ENCODE peak calls at places on chromosomes 2 and 18, in seven cellular contexts. One of them, this sample, is unnamed.

GRCh38 chr2:24892928-24893327 is 27.1 kb downstream of the ADCY3 start:
- DNase-seq in A549: no peak
- DNase-seq in aorta: no peak
- DNase-seq in tibial nerve: no peak
- DNase-seq in GM23338: no peak
- DNase-seq in AG04449: no peak
- DNase-seq in K562: no peak
- DNase-seq in this sample: no peak

GRCh38 chr2:219918929-219919328 is 291.5 kb downstream of the SLC4A3 start:
- DNase-seq in GM23338: no peak
- DNase-seq in tibial nerve: no peak
- DNase-seq in A549: no peak
- DNase-seq in AG04449: no peak
- DNase-seq in K562: no peak
- DNase-seq in aorta: no peak
- DNase-seq in this sample: no peak

GRCh38 chr2:49901202-49901865 is 747.0 kb upstream of the FSHR start:
- DNase-seq in AG04449: no peak
- DNase-seq in tibial nerve: no peak
- DNase-seq in GM23338: no peak
- DNase-seq in K562: no peak
- DNase-seq in aorta: no peak
- DNase-seq in A549: no peak
- DNase-seq in this sample: no peak

GRCh38 chr2:14288016-14288415 is 344.5 kb upstream of the LRATD1 start:
- DNase-seq in A549: no peak
- DNase-seq in tibial nerve: no peak
- DNase-seq in K562: no peak
- DNase-seq in AG04449: no peak
- DNase-seq in GM23338: no peak
- DNase-seq in aorta: no peak
- DNase-seq in this sample: no peak

GRCh38 chr18:74476154-74476553 is 19.0 kb upstream of the DIPK1C start:
- DNase-seq in aorta: no peak
- DNase-seq in A549: peak
- DNase-seq in AG04449: no peak
- DNase-seq in K562: peak
- DNase-seq in tibial nerve: peak
- DNase-seq in GM23338: peak
- DNase-seq in this sample: no peak

GRCh38 chr2:174259981-174260380 is 11.6 kb upstream of the OLA1 start:
- DNase-seq in K562: no peak
- DNase-seq in A549: no peak
- DNase-seq in AG04449: no peak
- DNase-seq in GM23338: no peak
- DNase-seq in tibial nerve: peak
- DNase-seq in aorta: no peak
- DNase-seq in this sample: no peak

GRCh38 chr2:37005118-37005868 is 39.0 kb upstream of the STRN start:
- DNase-seq in K562: no peak
- DNase-seq in A549: no peak
- DNase-seq in tibial nerve: no peak
- DNase-seq in aorta: no peak
- DNase-seq in GM23338: peak
- DNase-seq in AG04449: no peak
- DNase-seq in this sample: peak

GRCh38 chr2:128303095-128303791 is 15.4 kb downstream of the HS6ST1 start:
- DNase-seq in AG04449: no peak
- DNase-seq in A549: no peak
- DNase-seq in GM23338: no peak
- DNase-seq in K562: no peak
- DNase-seq in aorta: no peak
- DNase-seq in tibial nerve: no peak
- DNase-seq in this sample: no peak

GRCh38 chr2:158602027-158602426 is 145.3 kb downstream of the PKP4 start:
- DNase-seq in aorta: no peak
- DNase-seq in AG04449: no peak
- DNase-seq in GM23338: no peak
- DNase-seq in A549: no peak
- DNase-seq in K562: peak
- DNase-seq in tibial nerve: no peak
- DNase-seq in this sample: no peak

GRCh38 chr18:3245853-3246635 is 1.6 kb upstream of the MYL12A start:
- DNase-seq in GM23338: peak
- DNase-seq in tibial nerve: peak
- DNase-seq in aorta: peak
- DNase-seq in A549: peak
- DNase-seq in K562: peak
- DNase-seq in AG04449: no peak
- DNase-seq in this sample: peak

GRCh38 chr18:3248062-3248669 is 565 bp downstream of the MYL12A start:
- DNase-seq in tibial nerve: peak
- DNase-seq in GM23338: peak
- DNase-seq in K562: no peak
- DNase-seq in AG04449: no peak
- DNase-seq in aorta: no peak
- DNase-seq in A549: no peak
- DNase-seq in this sample: no peak

GRCh38 chr18:3247243-3248061 is at the start of gene MYL12A:
- DNase-seq in AG04449: peak
- DNase-seq in K562: peak
- DNase-seq in aorta: peak
- DNase-seq in GM23338: peak
- DNase-seq in tibial nerve: peak
- DNase-seq in A549: peak
- DNase-seq in this sample: peak

GRCh38 chr18:3246636-3247242 is 862 bp upstream of the MYL12A start:
- DNase-seq in AG04449: no peak
- DNase-seq in K562: peak
- DNase-seq in A549: no peak
- DNase-seq in tibial nerve: peak
- DNase-seq in aorta: peak
- DNase-seq in GM23338: peak
- DNase-seq in this sample: no peak

DNA sequence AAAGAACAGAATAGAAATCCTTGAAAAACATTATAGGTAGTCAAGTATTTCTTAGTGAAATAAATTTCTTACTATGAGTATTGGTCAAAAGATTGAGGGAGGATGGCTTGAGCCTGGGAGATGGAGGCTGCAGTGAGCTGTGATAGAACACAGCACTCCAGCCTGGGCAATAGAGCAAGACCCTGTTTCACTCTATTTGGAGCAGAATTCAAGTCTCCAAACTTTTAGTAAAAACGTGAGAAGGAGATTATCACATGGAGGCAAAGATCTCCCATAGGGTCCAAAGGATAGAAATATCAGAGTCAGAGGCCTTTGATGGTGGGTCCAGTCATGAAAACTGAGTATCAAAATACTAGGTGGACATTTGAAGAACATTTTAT is 2.4 kb upstream of the MYL12A start:
- DNase-seq in AG04449: no peak
- DNase-seq in aorta: no peak
- DNase-seq in GM23338: no peak
- DNase-seq in tibial nerve: no peak
- DNase-seq in K562: no peak
- DNase-seq in A549: no peak
- DNase-seq in this sample: no peak
- H3K4me3 ChIP-seq in AG04449: no peak
- H3K4me3 ChIP-seq in aorta: peak
- H3K4me3 ChIP-seq in GM23338: no peak
- H3K4me3 ChIP-seq in tibial nerve: no peak
- H3K4me3 ChIP-seq in K562: peak
- H3K4me3 ChIP-seq in A549: peak
- H3K4me3 ChIP-seq in this sample: peak

GRCh38 chr2:109604597-109604996 is 9.2 kb downstream of the SEPTIN10 start:
- DNase-seq in K562: no peak
- DNase-seq in aorta: no peak
- DNase-seq in GM23338: no peak
- DNase-seq in tibial nerve: no peak
- DNase-seq in AG04449: no peak
- DNase-seq in A549: peak
- DNase-seq in this sample: no peak
- H3K4me3 ChIP-seq in K562: no peak
- H3K4me3 ChIP-seq in aorta: no peak
- H3K4me3 ChIP-seq in GM23338: no peak
- H3K4me3 ChIP-seq in tibial nerve: no peak
- H3K4me3 ChIP-seq in AG04449: no peak
- H3K4me3 ChIP-seq in A549: no peak
- H3K4me3 ChIP-seq in this sample: no peak

GRCh38 chr2:75545387-75545786 is 15.4 kb downstream of the EVA1A start:
- DNase-seq in K562: no peak
- DNase-seq in tibial nerve: no peak
- DNase-seq in aorta: no peak
- DNase-seq in AG04449: no peak
- DNase-seq in GM23338: no peak
- DNase-seq in A549: no peak
- DNase-seq in this sample: no peak

GRCh38 chr2:75545917-75546316 is 14.8 kb downstream of the EVA1A start:
- DNase-seq in tibial nerve: no peak
- DNase-seq in GM23338: no peak
- DNase-seq in AG04449: no peak
- DNase-seq in aorta: no peak
- DNase-seq in A549: no peak
- DNase-seq in K562: no peak
- DNase-seq in this sample: no peak

GRCh38 chr2:75548036-75548573 is 12.6 kb downstream of the EVA1A start:
- DNase-seq in AG04449: no peak
- DNase-seq in K562: no peak
- DNase-seq in aorta: no peak
- DNase-seq in tibial nerve: no peak
- DNase-seq in GM23338: no peak
- DNase-seq in A549: no peak
- DNase-seq in this sample: no peak

GRCh38 chr2:75549401-75550253 is 11.1 kb downstream of the EVA1A start:
- DNase-seq in AG04449: no peak
- DNase-seq in K562: no peak
- DNase-seq in A549: no peak
- DNase-seq in aorta: no peak
- DNase-seq in tibial nerve: no peak
- DNase-seq in GM23338: no peak
- DNase-seq in this sample: no peak

DNA sequence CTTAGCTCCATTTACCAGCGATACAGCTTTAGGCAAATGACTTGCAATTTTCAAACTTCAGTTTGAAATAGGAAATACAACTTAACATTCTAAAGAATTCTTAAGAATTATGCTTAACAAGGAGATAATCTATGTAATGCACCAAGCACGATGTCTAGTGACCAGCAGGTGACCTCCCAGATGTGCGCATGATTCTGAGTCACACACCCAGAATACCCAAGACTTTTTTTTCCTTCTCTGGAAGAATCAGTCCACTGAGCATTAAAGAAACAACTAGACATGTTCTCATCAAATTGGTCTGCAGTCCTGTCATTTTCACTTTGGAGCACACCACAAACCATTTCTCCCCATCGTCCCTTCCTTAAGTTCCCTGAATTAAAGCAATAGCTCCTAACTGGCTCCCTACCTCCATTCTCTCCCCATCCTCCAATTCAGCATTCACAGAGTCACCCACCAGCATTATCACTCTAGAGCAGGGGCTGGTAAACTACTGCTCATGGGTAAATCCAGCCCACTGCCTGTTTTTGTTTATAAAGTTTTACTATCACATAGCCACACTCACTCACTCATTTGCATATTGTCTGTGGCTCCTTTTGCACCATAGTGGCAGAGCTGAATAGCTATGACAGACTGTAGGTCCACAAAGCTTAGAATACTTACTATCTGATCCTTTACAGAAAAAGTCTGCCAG is 13.2 kb downstream of the EVA1A start:
- DNase-seq in A549: no peak
- DNase-seq in GM23338: no peak
- DNase-seq in tibial nerve: no peak
- DNase-seq in AG04449: no peak
- DNase-seq in K562: no peak
- DNase-seq in aorta: no peak
- DNase-seq in this sample: no peak
- H3K4me3 ChIP-seq in A549: no peak
- H3K4me3 ChIP-seq in GM23338: no peak
- H3K4me3 ChIP-seq in tibial nerve: no peak
- H3K4me3 ChIP-seq in AG04449: no peak
- H3K4me3 ChIP-seq in K562: no peak
- H3K4me3 ChIP-seq in aorta: no peak
- H3K4me3 ChIP-seq in this sample: no peak

DNA sequence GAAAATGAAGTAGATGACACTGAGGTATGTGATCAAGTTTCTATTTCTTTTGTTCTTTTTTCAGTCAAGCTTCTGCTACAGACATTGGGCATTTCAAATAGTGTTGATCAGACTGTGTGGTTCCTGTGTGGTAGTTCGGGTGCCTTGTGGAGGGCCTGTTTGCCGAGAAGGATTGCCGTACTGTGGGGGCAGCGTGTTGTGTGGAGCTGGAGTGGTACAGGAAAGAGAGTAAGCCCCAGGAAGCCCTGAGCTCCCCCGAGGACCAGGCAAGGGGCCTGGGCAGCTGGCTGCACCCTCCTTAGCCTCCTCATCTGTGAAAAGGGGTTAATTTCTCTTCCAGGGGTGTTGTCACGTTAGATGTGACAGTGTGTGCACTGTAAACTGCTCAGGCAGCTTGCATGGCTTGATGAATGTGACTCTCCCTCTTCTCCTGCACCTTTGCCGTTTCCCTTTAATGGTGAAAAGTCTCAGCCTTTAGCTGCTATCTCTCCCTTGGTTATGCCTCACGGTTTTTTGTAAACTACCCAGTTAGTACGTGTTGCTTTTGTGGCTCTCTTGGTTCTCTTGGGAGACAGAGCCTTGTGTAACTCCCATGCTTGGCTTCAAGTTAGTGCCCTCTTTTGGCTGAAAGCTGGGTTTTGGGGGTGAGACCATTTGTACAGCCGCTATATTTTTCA is 19.5 kb downstream of the C2orf74 start:
- DNase-seq in AG04449: no peak
- DNase-seq in K562: no peak
- DNase-seq in GM23338: no peak
- DNase-seq in A549: no peak
- DNase-seq in aorta: no peak
- DNase-seq in tibial nerve: no peak
- DNase-seq in this sample: no peak
- H3K4me3 ChIP-seq in AG04449: no peak
- H3K4me3 ChIP-seq in K562: no peak
- H3K4me3 ChIP-seq in GM23338: no peak
- H3K4me3 ChIP-seq in A549: no peak
- H3K4me3 ChIP-seq in aorta: no peak
- H3K4me3 ChIP-seq in tibial nerve: no peak
- H3K4me3 ChIP-seq in this sample: no peak

GRCh38 chr2:178478442-178479274 is at the start of gene FKBP7:
- DNase-seq in K562: peak
- DNase-seq in tibial nerve: peak
- DNase-seq in GM23338: peak
- DNase-seq in A549: peak
- DNase-seq in aorta: peak
- DNase-seq in AG04449: no peak
- DNase-seq in this sample: peak
- H3K4me3 ChIP-seq in K562: peak
- H3K4me3 ChIP-seq in tibial nerve: peak
- H3K4me3 ChIP-seq in GM23338: peak
- H3K4me3 ChIP-seq in A549: peak
- H3K4me3 ChIP-seq in aorta: peak
- H3K4me3 ChIP-seq in AG04449: peak
- H3K4me3 ChIP-seq in this sample: peak

This sample was measured in CD4-positive, CD25-positive, alpha-beta regulatory T cell.